ENCODE peak calls at places on chromosome 13, in seven cellular contexts. H is effector memory CD8-positive, alpha-beta T cell; E is NCI-H446; Q is ELR; N is HCEC 1CT; S is T-helper 2 cell treated with Interferon-gamma antibody and Interleukin-4, amounts not matched to agents 5 μg/mL and 100 μg/mL, for 36 hours; V is colonic mucosa. M is an unnamed sample.

GRCh38 chr13:109422163-109422562 is 364.2 kb downstream of the IRS2 start:
- DNase-seq in H (no peak), E (no peak), Q (no peak), N (no peak), S (no peak), V (no peak), M (no peak)

GRCh38 chr13:19634129-19634740 is 776 bp downstream of the MPHOSPH8 start:
- DNase-seq in H (no peak), E (no peak), Q (peak; percentile 55), N (peak; percentile 40), S (no peak), V (no peak), M (no peak)

GRCh38 chr13:57846600-57847173 is 215.1 kb downstream of the PCDH17 start:
- DNase-seq in H (no peak), E (no peak), Q (no peak), N (no peak), S (no peak), V (no peak), M (no peak)

GRCh38 chr13:75514080-75515040 is 23.3 kb downstream of the COMMD6 start:
- DNase-seq in H (no peak), E (no peak), Q (peak; percentile 39), N (peak; percentile 40), S (no peak), V (no peak), M (no peak)

GRCh38 chr13:114118086-114118762 is 14.2 kb downstream of the RASA3 start:
- DNase-seq in H (no peak), E (no peak), Q (no peak), N (peak; percentile 7), S (no peak), V (no peak), M (no peak)

GRCh38 chr13:80630685-80631121 is 289.8 kb upstream of the SPRY2 start:
- DNase-seq in H (no peak), E (no peak), Q (peak; percentile 43), N (peak; percentile 75), S (no peak), V (no peak), M (no peak)

GRCh38 chr13:43804461-43805070 is 17.8 kb upstream of the ENOX1 start:
- DNase-seq in H (peak; percentile 26), E (peak; percentile 89), Q (peak; percentile 82), N (peak; percentile 74), S (no peak), V (peak; percentile 24), M (no peak)

GRCh38 chr13:18996627-18997051 is 185.0 kb downstream of the TUBA3C start:
- DNase-seq in H (no peak), E (no peak), Q (no peak), N (no peak), S (no peak), V (no peak), M (no peak)

GRCh38 chr13:21478881-21479808 is 20.0 kb upstream of the ZDHHC20 start:
- DNase-seq in H (peak; percentile 65), E (peak; percentile 78), Q (peak; percentile 80), N (peak; percentile 62), S (no peak), V (peak; percentile 68), M (peak; percentile 75)

GRCh38 chr13:101398920-101399319 is 17.4 kb downstream of the NALCN start:
- DNase-seq in H (no peak), E (no peak), Q (peak; percentile 93), N (peak; percentile 90), S (no peak), V (no peak), M (no peak)

GRCh38 chr13:74794582-74794981 is 660.4 kb upstream of the KLF12 start:
- DNase-seq in H (no peak), E (no peak), Q (no peak), N (no peak), S (no peak), V (no peak), M (no peak)

GRCh38 chr13:59774511-59774911 is 389.2 kb downstream of the DIAPH3 start:
- DNase-seq in H (no peak), E (no peak), Q (peak; percentile 66), N (peak; percentile 67), S (no peak), V (no peak), M (no peak)

GRCh38 chr13:61954092-61954491 is 538.4 kb upstream of the PCDH20 start:
- DNase-seq in H (no peak), E (peak; percentile 17), Q (peak; percentile 45), N (no peak), S (no peak), V (no peak), M (no peak)

GRCh38 chr13:97976551-97977375 is 23.3 kb downstream of the IPO5 start:
- DNase-seq in H (no peak), E (no peak), Q (peak; percentile 50), N (peak; percentile 11), S (no peak), V (peak; percentile 24), M (no peak)

GRCh38 chr13:81383441-81383840 is 1042.5 kb upstream of the SPRY2 start:
- DNase-seq in H (no peak), E (no peak), Q (no peak), N (no peak), S (no peak), V (no peak), M (no peak)

GRCh38 chr13:27257233-27257568 is 5.8 kb downstream of the RPL21 start:
- DNase-seq in H (no peak), E (no peak), Q (peak; percentile 27), N (no peak), S (no peak), V (no peak), M (no peak)

GRCh38 chr13:47250141-47250540 is 353.3 kb upstream of the HTR2A start:
- DNase-seq in H (no peak), E (no peak), Q (peak; percentile 15), N (no peak), S (no peak), V (no peak), M (no peak)

GRCh38 chr13:105817498-105817897 is 718.0 kb downstream of the EFNB2 start:
- DNase-seq in H (no peak), E (no peak), Q (no peak), N (no peak), S (no peak), V (no peak), M (no peak)

GRCh38 chr13:59750860-59751259 is 412.9 kb downstream of the DIAPH3 start:
- DNase-seq in H (no peak), E (peak; percentile 42), Q (peak; percentile 9), N (no peak), S (no peak), V (no peak), M (no peak)

GRCh38 chr13:48125794-48126228 is 30.9 kb upstream of the MED4 start:
- DNase-seq in H (no peak), E (peak; percentile 65), Q (peak; percentile 6), N (no peak), S (no peak), V (no peak), M (no peak)

GRCh38 chr13:113123226-113124150 is 889 bp downstream of the F10 start:
- DNase-seq in H (no peak), E (no peak), Q (peak; percentile 17), N (no peak), S (no peak), V (no peak), M (no peak)

GRCh38 chr13:113764793-113765190 is 5.8 kb downstream of the TMEM255B start:
- DNase-seq in H (no peak), E (no peak), Q (no peak), N (no peak), S (no peak), V (no peak), M (peak; percentile 30)

GRCh38 chr13:32468502-32469147 is 40.7 kb upstream of the N4BP2L1 start:
- DNase-seq in H (no peak), E (no peak), Q (no peak), N (no peak), S (no peak), V (no peak), M (no peak)

GRCh38 chr13:73096173-73097117 is 37.6 kb downstream of the KLF5 start:
- DNase-seq in H (no peak), E (no peak), Q (peak; percentile 28), N (no peak), S (no peak), V (no peak), M (no peak)

M was measured in Peyer's patch.